ENCODE peak calls at places on chromosomes 3 and 15, in eight cellular contexts. V, U, T, J, L, Q, O and W are unnamed samples. For H3K4me1, the result is how much of the 10 kb centered on the place peaks cover.

GRCh38 chr3:126126811-126127431 is 43.0 kb upstream of the SLC41A3 start:
- DNase-seq in L (no peak), V (no peak), T (peak), U (peak), J (no peak), Q (no peak), O (no peak), W (no peak)

GRCh38 chr15:40959331-40960141 is 6.3 kb downstream of the CHAC1 start:
- DNase-seq in J (no peak), Q (no peak), L (no peak), T (peak), U (no peak), V (no peak), O (no peak), W (no peak)

GRCh38 chr15:86157929-86158328 is 78.3 kb downstream of the AGBL1 start:
- DNase-seq in Q (no peak), V (no peak), U (no peak), O (no peak), J (no peak), L (no peak), T (no peak), W (no peak)

GRCh38 chr3:58025824-58026579 is 17.8 kb downstream of the FLNB start:
- DNase-seq in O (no peak), J (no peak), V (peak), Q (no peak), T (no peak), U (no peak), L (no peak), W (no peak)

GRCh38 chr3:46933261-46933660 is 43.3 kb downstream of the CCDC12 start:
- DNase-seq in J (no peak), T (no peak), L (no peak), U (no peak), Q (no peak), V (no peak), O (no peak), W (no peak)

GRCh38 chr3:33940736-33941135 is 142.3 kb downstream of the PDCD6IP start:
- DNase-seq in J (no peak), Q (no peak), U (no peak), T (no peak), V (no peak), O (no peak), L (no peak), W (no peak)

GRCh38 chr3:77147836-77148578 is 108.1 kb downstream of the ROBO2 start:
- DNase-seq in V (no peak), Q (no peak), U (no peak), T (no peak), J (no peak), L (no peak), O (no peak), W (no peak)

GRCh38 chr15:67249830-67250229 is 4.6 kb downstream of the AAGAB start:
- DNase-seq in T (no peak), U (no peak), V (no peak), L (no peak), O (no peak), Q (no peak), J (no peak), W (no peak)

GRCh38 chr3:17741621-17742091 is 775 bp downstream of the TBC1D5 start:
- DNase-seq in L (peak), Q (no peak), V (no peak), T (no peak), U (peak), O (no peak), J (peak), W (no peak)

GRCh38 chr3:153165211-153165815 is 3.3 kb downstream of the RAP2B start:
- DNase-seq in U (no peak), Q (no peak), T (no peak), V (no peak), O (no peak), J (peak), L (peak), W (peak)

GRCh38 chr3:59998040-59998439 is 948.2 kb upstream of the CFAP20DC start:
- DNase-seq in V (no peak), O (no peak), L (no peak), U (peak), T (no peak), Q (no peak), J (no peak), W (no peak)

GRCh38 chr3:29764603-29765254 is 483.9 kb downstream of the RBMS3 start:
- DNase-seq in J (no peak), T (no peak), U (no peak), V (peak), O (no peak), L (no peak), Q (no peak), W (no peak)

GRCh38 chr15:96261575-96262034 is 68.9 kb upstream of the NR2F2 start:
- DNase-seq in U (no peak), J (peak), O (no peak), Q (no peak), V (peak), T (no peak), L (no peak), W (no peak)

GRCh38 chr15:74844319-74845207 is 1.6 kb upstream of the ULK3 start:
- DNase-seq in J (no peak), T (peak), Q (no peak), L (no peak), O (no peak), V (no peak), U (no peak), W (no peak)

GRCh38 chr15:74843891-74844299 is 939 bp upstream of the ULK3 start:
- DNase-seq in J (peak), L (no peak), O (no peak), Q (no peak), V (no peak), T (peak), U (no peak), W (no peak)

GRCh38 chr15:74842581-74843444 is at the start of gene ULK3:
- DNase-seq in V (peak), J (peak), L (peak), T (peak), U (peak), Q (peak), O (no peak), W (peak)

GRCh38 chr15:74841761-74842385 is 1.1 kb downstream of the ULK3 start:
- DNase-seq in O (no peak), Q (no peak), J (no peak), T (no peak), L (no peak), V (peak), U (no peak), W (no peak)

GRCh38 chr15:74843445-74843828 is 481 bp upstream of the ULK3 start:
- DNase-seq in U (no peak), L (no peak), O (no peak), Q (no peak), V (no peak), J (no peak), T (no peak), W (no peak)
- H3K4me1 ChIP-seq in U (under half), L (under half), O (under half), Q (half or more), V (under half), J (under half), T (under half), W (under half)

GRCh38 chr15:81265256-81265943 is 58.5 kb downstream of the STARD5 start:
- DNase-seq in L (no peak), T (no peak), Q (no peak), O (no peak), J (no peak), V (no peak), U (no peak), W (no peak)
- H3K4me3 ChIP-seq in L (peak), T (no peak), Q (no peak), O (no peak), J (no peak), V (no peak), U (no peak), W (peak)

GRCh38 chr15:74384566-74385441 is 17.4 kb upstream of the CYP11A1 start:
- DNase-seq in O (no peak), V (no peak), Q (no peak), J (no peak), U (no peak), L (no peak), T (no peak), W (peak)
- H3K4me1 ChIP-seq in O (half or more), V (under half), Q (under half), J (under half), U (under half), L (under half), T (under half), W (under half)

DNA sequence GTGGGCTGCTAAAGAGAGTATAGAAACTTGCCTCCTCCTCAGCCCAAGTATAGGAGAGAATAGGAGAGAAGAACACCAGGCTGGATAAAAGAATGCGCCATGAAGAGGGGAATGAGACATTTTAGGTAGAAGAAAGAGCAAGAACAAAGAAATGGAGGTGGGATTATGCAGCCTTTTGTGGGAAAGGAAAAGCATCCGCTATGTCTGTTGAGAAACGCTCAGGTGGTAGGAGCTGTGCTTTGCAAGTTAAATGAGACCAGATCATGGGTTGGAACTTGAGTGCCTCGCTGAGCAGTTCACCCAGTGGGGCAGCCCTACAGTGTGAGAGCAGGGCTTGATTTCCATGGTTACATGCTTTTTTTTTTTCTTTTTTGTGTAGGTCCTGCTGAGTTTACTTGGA is 11.5 kb upstream of the RTP1 start:
- DNase-seq in O (no peak), T (peak), V (no peak), U (no peak), J (no peak), Q (no peak), L (no peak), W (no peak)
- H3K4me3 ChIP-seq in O (no peak), T (no peak), V (no peak), U (no peak), J (no peak), Q (no peak), L (no peak), W (no peak)

GRCh38 chr3:69743975-69744374 is 4.7 kb downstream of the MITF start:
- DNase-seq in T (no peak), L (no peak), V (no peak), U (no peak), O (no peak), J (no peak), Q (no peak), W (no peak)
- H3K4me1 ChIP-seq in T (under half), L (under half), V (under half), U (under half), O (under half), J (under half), Q (half or more), W (under half)

GRCh38 chr15:64773606-64774555 is 1.5 kb downstream of the RBPMS2 start:
- DNase-seq in U (no peak), V (no peak), L (no peak), Q (no peak), T (no peak), O (no peak), J (no peak), W (no peak)
- H3K4me3 ChIP-seq in U (no peak), V (no peak), L (no peak), Q (peak), T (peak), O (no peak), J (no peak), W (no peak)

GRCh38 chr15:78210349-78210717 is 24.0 kb downstream of the ACSBG1 start:
- DNase-seq in Q (no peak), T (no peak), V (no peak), U (peak), J (no peak), O (no peak), L (no peak), W (no peak)
- H3K4me1 ChIP-seq in Q (half or more), T (under half), V (under half), U (under half), J (under half), O (under half), L (under half), W (under half)

GRCh38 chr3:49005998-49006397 is 1.2 kb upstream of the WDR6 start:
- DNase-seq in Q (no peak), L (no peak), U (no peak), J (no peak), O (no peak), V (no peak), T (no peak), W (no peak)
- H3K4me3 ChIP-seq in Q (no peak), L (peak), U (no peak), J (peak), O (no peak), V (no peak), T (peak), W (peak)